ENCODE peak calls at places on chromosomes 11 and 22, in five cellular contexts. T is NCI-H1417; C is stimulated activated CD4-positive, alpha-beta T cell treated with anti-CD3 and anti-CD28 coated beads, Interleukin-15, amount 100 ng/mL, for 24 hours; G is hippocampal formation; M is GM04504. X is an unnamed sample.

GRCh38 chr11:2528301-2529050 is 83.7 kb downstream of the KCNQ1 start:
- DNase-seq in T (no peak), C (no peak), G (no peak), M (no peak), X (no peak)

GRCh38 chr22:22591348-22592299 is 32.6 kb upstream of the PRAME start:
- DNase-seq in T (no peak), C (no peak), G (no peak), M (no peak), X (no peak)

GRCh38 chr11:12785901-12786300 is 111.7 kb downstream of the TEAD1 start:
- DNase-seq in T (peak), C (no peak), G (no peak), M (no peak), X (no peak)

GRCh38 chr11:125517116-125517804 is 21.2 kb upstream of the FEZ1 start:
- DNase-seq in T (no peak), C (no peak), G (peak), M (peak), X (peak)

GRCh38 chr11:33214187-33214586 is 43.0 kb upstream of the HIPK3 start:
- DNase-seq in T (no peak), C (no peak), G (no peak), M (no peak), X (no peak)

GRCh38 chr22:24816841-24817240 is 10.8 kb downstream of the SGSM1 start:
- DNase-seq in T (no peak), C (no peak), G (peak), M (no peak), X (no peak)

GRCh38 chr22:42932857-42933782 is 76.0 kb upstream of the ARFGAP3 start:
- DNase-seq in T (no peak), C (peak), G (peak), M (no peak), X (peak)

GRCh38 chr11:15688351-15688792 is 573.6 kb downstream of the INSC start:
- DNase-seq in T (no peak), C (no peak), G (no peak), M (no peak), X (no peak)

GRCh38 chr11:108561535-108561991 is 32.0 kb downstream of the EXPH5 start:
- DNase-seq in T (no peak), C (no peak), G (no peak), M (no peak), X (peak)

GRCh38 chr22:45676024-45676423 is 4.4 kb downstream of the ATXN10 start:
- DNase-seq in T (no peak), C (no peak), G (no peak), M (no peak), X (no peak)

GRCh38 chr11:62353841-62354240 is 16.6 kb downstream of the ASRGL1 start:
- DNase-seq in T (no peak), C (no peak), G (no peak), M (no peak), X (no peak)

GRCh38 chr22:31586137-31586920 is 75.7 kb downstream of the PISD start:
- DNase-seq in T (no peak), C (no peak), G (no peak), M (no peak), X (peak)

GRCh38 chr22:37571258-37571991 is 8.5 kb downstream of the LGALS2 start:
- DNase-seq in T (no peak), C (no peak), G (no peak), M (no peak), X (no peak)

GRCh38 chr11:22711212-22711770 is 44.9 kb downstream of the GAS2 start:
- DNase-seq in T (no peak), C (no peak), G (no peak), M (no peak), X (no peak)

GRCh38 chr11:27777013-27777412 is 76.8 kb upstream of the BDNF start:
- DNase-seq in T (no peak), C (no peak), G (no peak), M (no peak), X (no peak)